ENCODE peak calls at places on chromosomes 1 and 21, in eight cellular contexts. One of them, this sample, is unnamed.

GRCh38 chr1:226424228-226425003 is 16.5 kb upstream of the PARP1 start:
- DNase-seq in ovary: no peak
- DNase-seq in stomach: no peak
- DNase-seq in A549: peak; percentile 49
- DNase-seq in tibial nerve: no peak
- DNase-seq in esophagus muscularis mucosa: no peak
- DNase-seq in H1: no peak
- DNase-seq in SK-N-SH: peak; percentile 64
- DNase-seq in this sample: no peak

GRCh38 chr21:18608226-18608625 is 204.6 kb upstream of the TMPRSS15 start:
- DNase-seq in ovary: no peak
- DNase-seq in A549: no peak
- DNase-seq in H1: no peak
- DNase-seq in tibial nerve: no peak
- DNase-seq in stomach: no peak
- DNase-seq in esophagus muscularis mucosa: no peak
- DNase-seq in SK-N-SH: no peak
- DNase-seq in this sample: no peak

GRCh38 chr21:29306920-29307319 is 8.2 kb downstream of the BACH1 start:
- DNase-seq in A549: no peak
- DNase-seq in esophagus muscularis mucosa: peak; percentile 31
- DNase-seq in SK-N-SH: no peak
- DNase-seq in tibial nerve: no peak
- DNase-seq in stomach: no peak
- DNase-seq in ovary: no peak
- DNase-seq in H1: no peak
- DNase-seq in this sample: no peak

GRCh38 chr21:28375708-28376385 is 616.8 kb downstream of the LTN1 start:
- DNase-seq in esophagus muscularis mucosa: no peak
- DNase-seq in tibial nerve: no peak
- DNase-seq in SK-N-SH: no peak
- DNase-seq in A549: no peak
- DNase-seq in H1: no peak
- DNase-seq in stomach: no peak
- DNase-seq in ovary: no peak
- DNase-seq in this sample: no peak

GRCh38 chr1:155110381-155110780 is 17.3 kb upstream of the EFNA1 start:
- DNase-seq in ovary: no peak
- DNase-seq in stomach: no peak
- DNase-seq in SK-N-SH: no peak
- DNase-seq in H1: no peak
- DNase-seq in esophagus muscularis mucosa: no peak
- DNase-seq in tibial nerve: no peak
- DNase-seq in A549: no peak
- DNase-seq in this sample: no peak

GRCh38 chr1:46747683-46748288 is 28.9 kb upstream of the EFCAB14 start:
- DNase-seq in H1: no peak
- DNase-seq in A549: peak; percentile 61
- DNase-seq in tibial nerve: peak; percentile 78
- DNase-seq in stomach: peak; percentile 57
- DNase-seq in SK-N-SH: peak; percentile 53
- DNase-seq in ovary: no peak
- DNase-seq in esophagus muscularis mucosa: peak; percentile 88
- DNase-seq in this sample: no peak

GRCh38 chr1:65820983-65821382 is 28.3 kb downstream of the PDE4B start:
- DNase-seq in H1: no peak
- DNase-seq in esophagus muscularis mucosa: no peak
- DNase-seq in stomach: no peak
- DNase-seq in tibial nerve: no peak
- DNase-seq in ovary: no peak
- DNase-seq in A549: no peak
- DNase-seq in SK-N-SH: no peak
- DNase-seq in this sample: no peak

GRCh38 chr1:209651148-209651547 is 1.1 kb downstream of the LAMB3 start:
- DNase-seq in tibial nerve: peak; percentile 49
- DNase-seq in ovary: no peak
- DNase-seq in A549: peak; percentile 84
- DNase-seq in esophagus muscularis mucosa: peak; percentile 94
- DNase-seq in SK-N-SH: no peak
- DNase-seq in stomach: peak; percentile 78
- DNase-seq in H1: no peak
- DNase-seq in this sample: no peak

GRCh38 chr1:183137782-183138181 is 48.3 kb upstream of the LAMC2 start:
- DNase-seq in stomach: no peak
- DNase-seq in H1: no peak
- DNase-seq in tibial nerve: peak; percentile 54
- DNase-seq in A549: no peak
- DNase-seq in ovary: no peak
- DNase-seq in esophagus muscularis mucosa: no peak
- DNase-seq in SK-N-SH: no peak
- DNase-seq in this sample: no peak

DNA sequence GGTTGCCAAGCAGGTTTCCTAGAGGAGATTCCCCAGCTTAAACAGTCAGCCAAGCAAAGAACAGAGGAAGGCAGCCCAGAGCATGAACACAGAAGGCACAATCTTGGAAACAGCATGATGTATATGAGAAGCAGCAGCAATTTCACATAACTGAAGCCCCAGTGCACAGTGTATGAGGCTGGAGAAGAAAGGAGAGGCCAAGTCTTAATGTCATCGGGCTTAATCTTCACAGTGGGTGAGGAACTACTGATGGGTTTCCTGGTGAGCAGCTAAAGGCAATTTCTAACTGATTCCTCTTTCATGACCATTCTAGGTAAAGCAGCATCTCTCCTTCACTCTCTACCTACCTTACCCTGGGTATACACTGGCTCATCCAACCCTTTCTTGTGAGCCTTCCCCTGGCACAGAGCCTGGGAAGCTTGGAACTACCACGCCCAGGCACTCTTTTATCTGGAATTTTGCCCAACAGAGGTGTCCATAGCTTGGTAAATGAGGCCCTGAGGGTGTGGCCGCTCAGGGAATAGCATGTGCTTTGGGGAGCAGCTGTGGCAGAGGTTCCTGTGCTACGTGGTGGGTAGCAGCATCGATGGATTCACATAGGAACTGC is 22.0 kb downstream of the FYB2 start:
- DNase-seq in stomach: no peak
- DNase-seq in SK-N-SH: no peak
- DNase-seq in ovary: no peak
- DNase-seq in A549: no peak
- DNase-seq in tibial nerve: no peak
- DNase-seq in H1: no peak
- DNase-seq in esophagus muscularis mucosa: no peak
- DNase-seq in this sample: no peak
- TF ChIP-seq EP300 in stomach: no peak
- TF ChIP-seq EP300 in SK-N-SH: no peak
- TF ChIP-seq EP300 in ovary: no peak
- TF ChIP-seq EP300 in A549: no peak
- TF ChIP-seq EP300 in tibial nerve: no peak
- TF ChIP-seq EP300 in H1: no peak
- TF ChIP-seq EP300 in esophagus muscularis mucosa: no peak
- TF ChIP-seq EP300 in this sample: no peak

DNA sequence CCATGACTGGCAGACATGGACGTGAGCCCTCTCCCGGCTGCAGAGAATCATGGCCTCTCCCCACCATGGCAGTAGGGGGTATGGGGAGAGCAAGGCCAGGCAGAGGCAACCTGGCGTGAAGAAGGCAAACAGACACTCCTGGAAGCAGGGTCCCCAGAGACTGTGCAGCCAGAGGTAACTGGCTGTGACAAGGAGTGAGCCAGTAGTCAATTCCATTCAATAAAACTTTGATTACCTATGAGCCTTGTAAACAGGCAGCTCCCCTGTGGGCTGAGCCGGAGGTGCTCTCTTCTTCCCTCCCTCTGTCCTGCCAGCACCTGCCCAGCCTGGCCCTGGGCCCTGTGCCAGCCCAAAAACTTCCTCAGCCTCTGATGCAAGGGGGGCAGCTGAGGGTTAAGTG is 35.8 kb downstream of the LRRN2 start:
- DNase-seq in A549: no peak
- DNase-seq in esophagus muscularis mucosa: no peak
- DNase-seq in ovary: no peak
- DNase-seq in tibial nerve: no peak
- DNase-seq in SK-N-SH: no peak
- DNase-seq in stomach: no peak
- DNase-seq in H1: no peak
- DNase-seq in this sample: no peak
- H3K27ac ChIP-seq in A549: no peak overlapping the region
- H3K27ac ChIP-seq in esophagus muscularis mucosa: no peak overlapping the region
- H3K27ac ChIP-seq in ovary: no peak overlapping the region
- H3K27ac ChIP-seq in tibial nerve: no peak overlapping the region
- H3K27ac ChIP-seq in SK-N-SH: no peak overlapping the region
- H3K27ac ChIP-seq in stomach: no peak overlapping the region
- H3K27ac ChIP-seq in H1: no peak overlapping the region
- H3K27ac ChIP-seq in this sample: no peak overlapping the region

GRCh38 chr1:245654460-245655050 is 499.8 kb downstream of the KIF26B start:
- DNase-seq in ovary: no peak
- DNase-seq in H1: no peak
- DNase-seq in A549: no peak
- DNase-seq in tibial nerve: no peak
- DNase-seq in SK-N-SH: no peak
- DNase-seq in stomach: no peak
- DNase-seq in esophagus muscularis mucosa: no peak
- DNase-seq in this sample: no peak
- TF ChIP-seq EP300 in ovary: no peak
- TF ChIP-seq EP300 in H1: no peak
- TF ChIP-seq EP300 in A549: no peak
- TF ChIP-seq EP300 in tibial nerve: no peak
- TF ChIP-seq EP300 in SK-N-SH: no peak
- TF ChIP-seq EP300 in stomach: no peak
- TF ChIP-seq EP300 in esophagus muscularis mucosa: no peak
- TF ChIP-seq EP300 in this sample: no peak

GRCh38 chr1:11682799-11683198 is 1.9 kb upstream of the MAD2L2 start:
- DNase-seq in tibial nerve: no peak
- DNase-seq in H1: no peak
- DNase-seq in stomach: no peak
- DNase-seq in SK-N-SH: no peak
- DNase-seq in esophagus muscularis mucosa: no peak
- DNase-seq in ovary: no peak
- DNase-seq in A549: no peak
- DNase-seq in this sample: no peak
- H3K27ac ChIP-seq in tibial nerve: no peak overlapping the region
- H3K27ac ChIP-seq in H1: peak overlapping the region; percentile 46
- H3K27ac ChIP-seq in stomach: no peak overlapping the region
- H3K27ac ChIP-seq in SK-N-SH: no peak overlapping the region
- H3K27ac ChIP-seq in esophagus muscularis mucosa: no peak overlapping the region
- H3K27ac ChIP-seq in ovary: no peak overlapping the region
- H3K27ac ChIP-seq in A549: no peak overlapping the region
- H3K27ac ChIP-seq in this sample: no peak overlapping the region

DNA sequence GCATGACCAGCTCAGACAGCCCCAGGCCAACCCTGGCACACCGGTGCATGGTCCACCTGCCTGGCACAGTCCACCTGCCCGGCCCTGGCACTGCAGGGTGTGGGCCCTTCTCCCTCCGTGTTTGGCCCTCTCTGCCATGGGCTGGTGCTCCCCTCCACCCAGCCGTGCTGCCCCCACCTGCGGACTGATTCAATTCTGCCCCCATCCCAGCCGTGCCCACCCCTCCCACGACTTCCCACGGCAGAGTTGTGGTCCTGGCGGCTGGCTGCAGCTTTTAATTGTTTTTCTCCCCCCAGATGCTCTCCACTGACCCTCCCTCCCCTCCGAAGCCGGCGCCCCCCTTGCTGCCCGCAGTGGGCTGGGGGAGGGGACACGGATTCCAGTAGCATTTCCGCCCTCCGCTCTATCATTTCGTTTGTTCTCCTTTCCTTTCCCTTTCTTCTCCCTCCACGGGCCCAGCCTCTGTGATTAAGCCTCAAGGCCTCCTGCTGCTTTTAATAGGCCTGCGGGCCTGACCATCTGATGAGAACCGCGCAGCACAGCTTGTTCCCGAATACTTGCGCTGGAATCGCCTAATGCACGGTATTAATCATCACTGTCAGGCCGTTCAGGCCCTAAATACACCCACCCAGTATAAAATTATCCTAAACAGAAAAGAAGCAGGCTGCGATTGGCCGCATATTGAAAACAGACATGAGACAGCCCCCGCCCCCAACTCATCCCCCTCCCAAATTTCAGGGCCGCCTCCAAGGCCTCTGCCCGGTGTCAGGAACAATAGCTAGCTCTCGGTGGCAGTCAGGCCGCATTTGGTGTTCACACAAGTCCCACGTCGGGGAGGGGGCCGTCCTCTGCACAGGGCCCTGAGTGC is 102.1 kb upstream of the ARHGEF16 start:
- DNase-seq in A549: no peak
- DNase-seq in SK-N-SH: no peak
- DNase-seq in ovary: peak; percentile 80
- DNase-seq in tibial nerve: peak; percentile 51
- DNase-seq in esophagus muscularis mucosa: peak; percentile 95
- DNase-seq in stomach: no peak
- DNase-seq in H1: no peak
- DNase-seq in this sample: peak; percentile 92
- TF ChIP-seq EP300 in A549: no peak
- TF ChIP-seq EP300 in SK-N-SH: no peak
- TF ChIP-seq EP300 in ovary: peak; percentile 68
- TF ChIP-seq EP300 in tibial nerve: peak; percentile 94
- TF ChIP-seq EP300 in esophagus muscularis mucosa: peak; percentile 43
- TF ChIP-seq EP300 in stomach: peak; percentile 87
- TF ChIP-seq EP300 in H1: no peak
- TF ChIP-seq EP300 in this sample: peak; percentile 92

GRCh38 chr1:117574206-117574835 is 31.5 kb upstream of the TENT5C start:
- DNase-seq in stomach: peak; percentile 37
- DNase-seq in esophagus muscularis mucosa: no peak
- DNase-seq in A549: no peak
- DNase-seq in tibial nerve: no peak
- DNase-seq in SK-N-SH: no peak
- DNase-seq in H1: no peak
- DNase-seq in ovary: no peak
- DNase-seq in this sample: no peak

GRCh38 chr1:117578466-117578865 is 27.4 kb upstream of the TENT5C start:
- DNase-seq in H1: no peak
- DNase-seq in ovary: no peak
- DNase-seq in A549: no peak
- DNase-seq in esophagus muscularis mucosa: no peak
- DNase-seq in SK-N-SH: no peak
- DNase-seq in tibial nerve: no peak
- DNase-seq in stomach: no peak
- DNase-seq in this sample: no peak

GRCh38 chr1:117575586-117576225 is 30.1 kb upstream of the TENT5C start:
- DNase-seq in ovary: no peak
- DNase-seq in A549: no peak
- DNase-seq in SK-N-SH: no peak
- DNase-seq in stomach: no peak
- DNase-seq in esophagus muscularis mucosa: no peak
- DNase-seq in tibial nerve: no peak
- DNase-seq in H1: no peak
- DNase-seq in this sample: no peak

GRCh38 chr1:117573386-117574040 is 32.3 kb upstream of the TENT5C start:
- DNase-seq in esophagus muscularis mucosa: no peak
- DNase-seq in ovary: no peak
- DNase-seq in H1: no peak
- DNase-seq in A549: no peak
- DNase-seq in tibial nerve: no peak
- DNase-seq in stomach: no peak
- DNase-seq in SK-N-SH: no peak
- DNase-seq in this sample: no peak

GRCh38 chr1:117576236-117576635 is 29.6 kb upstream of the TENT5C start:
- DNase-seq in stomach: no peak
- DNase-seq in H1: no peak
- DNase-seq in esophagus muscularis mucosa: no peak
- DNase-seq in A549: no peak
- DNase-seq in ovary: no peak
- DNase-seq in SK-N-SH: no peak
- DNase-seq in tibial nerve: no peak
- DNase-seq in this sample: no peak
- H3K27ac ChIP-seq in stomach: no peak overlapping the region
- H3K27ac ChIP-seq in H1: no peak overlapping the region
- H3K27ac ChIP-seq in esophagus muscularis mucosa: no peak overlapping the region
- H3K27ac ChIP-seq in A549: no peak overlapping the region
- H3K27ac ChIP-seq in ovary: no peak overlapping the region
- H3K27ac ChIP-seq in SK-N-SH: no peak overlapping the region
- H3K27ac ChIP-seq in tibial nerve: no peak overlapping the region
- H3K27ac ChIP-seq in this sample: no peak overlapping the region

This sample was measured in sigmoid colon.